ENCODE peak calls at places on chromosomes 1 and 21, in nine cellular contexts. U is EL; D is memory B cell; I is GM20000; H is hepatocyte; Q is A673; G is T1000; T is GDM1; X is stimulated activated CD4-positive, alpha-beta T cell treated with anti-CD3 and anti-CD28 coated beads, Interleukin-15, amount 100 ng/mL, for 1 hour. O is an unnamed sample.

GRCh38 chr21:43734830-43735229 is 15.9 kb downstream of the PDXK start:
- DNase-seq in T (no peak), H (no peak), G (no peak), U (no peak), I (no peak), D (no peak), X (no peak), Q (no peak), O (no peak)

GRCh38 chr1:19557609-19558051 is 72.3 kb upstream of the CAPZB start:
- DNase-seq in G (no peak), I (no peak), X (no peak), H (no peak), D (no peak), U (peak; percentile 43), T (no peak), Q (no peak), O (no peak)

GRCh38 chr1:15919316-15919715 is 56.6 kb downstream of the ZBTB17 start:
- DNase-seq in T (no peak), G (peak; percentile 19), U (peak; percentile 89), D (no peak), H (no peak), I (peak; percentile 64), Q (peak; percentile 56), X (no peak), O (peak; percentile 24)

GRCh38 chr1:3101127-3101939 is 32.3 kb downstream of the PRDM16 start:
- DNase-seq in G (no peak), D (no peak), X (no peak), H (no peak), T (no peak), Q (no peak), U (no peak), I (no peak), O (no peak)

GRCh38 chr1:199218533-199218932 is 579.7 kb downstream of the PTPRC start:
- DNase-seq in G (no peak), D (no peak), I (no peak), U (no peak), H (no peak), X (no peak), Q (no peak), T (no peak), O (no peak)

GRCh38 chr1:208374391-208374941 is 130.3 kb upstream of the PLXNA2 start:
- DNase-seq in H (peak; percentile 13), U (peak; percentile 35), Q (peak; percentile 4), I (no peak), G (peak; percentile 70), T (no peak), X (no peak), D (no peak), O (no peak)

GRCh38 chr1:22794691-22795090 is 84.1 kb downstream of the EPHB2 start:
- DNase-seq in H (peak; percentile 46), I (no peak), D (no peak), U (no peak), Q (no peak), G (no peak), T (no peak), X (no peak), O (no peak)

GRCh38 chr1:4700801-4701200 is 46.4 kb downstream of the AJAP1 start:
- DNase-seq in X (no peak), G (no peak), U (no peak), T (no peak), I (no peak), Q (no peak), D (no peak), H (no peak), O (no peak)

GRCh38 chr1:36735436-36735835 is 252.7 kb upstream of the CSF3R start:
- DNase-seq in G (no peak), D (no peak), I (no peak), H (no peak), T (no peak), X (no peak), Q (no peak), U (no peak), O (no peak)